ENCODE peak calls at places on chromosomes 11 and 22, in nine cellular contexts. U, Z, E, R, S, M, H, F and D are unnamed samples.

GRCh38 chr11:47186076-47186936 is at the start of gene PACSIN3:
- DNase-seq in U (peak), Z (peak), E (no peak), R (no peak), S (no peak), M (peak), H (peak), F (peak), D (peak)

GRCh38 chr11:121464352-121464946 is 11.7 kb upstream of the SORL1-AS1 start:
- DNase-seq in U (peak), Z (peak), E (peak), R (peak), S (peak), M (peak), H (peak), F (peak), D (peak)

GRCh38 chr11:16166571-16166970 is 189.8 kb downstream of the SOX6 start:
- DNase-seq in U (no peak), Z (no peak), E (no peak), R (no peak), S (no peak), M (no peak), H (no peak), F (no peak), D (no peak)

GRCh38 chr11:18010271-18010670 is 2.6 kb downstream of the SERGEF start:
- DNase-seq in U (no peak), Z (no peak), E (no peak), R (no peak), S (peak), M (no peak), H (no peak), F (no peak), D (no peak)

GRCh38 chr11:95592455-95592854 is 197.1 kb downstream of the FAM76B start:
- DNase-seq in U (no peak), Z (no peak), E (no peak), R (no peak), S (no peak), M (no peak), H (no peak), F (peak), D (no peak)

GRCh38 chr11:47466701-47467250 is 17.8 kb upstream of the RAPSN start:
- DNase-seq in U (no peak), Z (no peak), E (peak), R (no peak), S (no peak), M (no peak), H (no peak), F (no peak), D (no peak)

GRCh38 chr22:30932661-30933060 is 35.9 kb downstream of the MORC2 start:
- DNase-seq in U (no peak), Z (no peak), E (no peak), R (no peak), S (no peak), M (no peak), H (no peak), F (no peak), D (no peak)

GRCh38 chr22:32473388-32473952 is 1.1 kb upstream of the FBXO7 start:
- DNase-seq in U (peak), Z (peak), E (peak), R (peak), S (peak), M (peak), H (no peak), F (peak), D (peak)

GRCh38 chr11:110720646-110721283 is 8.5 kb upstream of the ARHGAP20 start:
- DNase-seq in U (no peak), Z (no peak), E (no peak), R (no peak), S (no peak), M (no peak), H (no peak), F (no peak), D (no peak)

GRCh38 chr22:30423296-30423958 is 2.1 kb upstream of the MTFP1 start:
- DNase-seq in U (no peak), Z (no peak), E (peak), R (no peak), S (peak), M (peak), H (no peak), F (peak), D (no peak)

GRCh38 chr11:65672982-65673381 is 10.3 kb upstream of the RELA start:
- DNase-seq in U (no peak), Z (no peak), E (no peak), R (no peak), S (no peak), M (no peak), H (no peak), F (no peak), D (no peak)

GRCh38 chr22:20589614-20590476 is 82.4 kb downstream of the MED15 start:
- DNase-seq in U (no peak), Z (no peak), E (no peak), R (no peak), S (no peak), M (no peak), H (no peak), F (no peak), D (no peak)

GRCh38 chr22:39348909-39349505 is 784 bp upstream of the SYNGR1 start:
- DNase-seq in U (no peak), Z (no peak), E (peak), R (no peak), S (no peak), M (no peak), H (no peak), F (no peak), D (no peak)